ENCODE peak calls at places on chromosomes 3 and 15, in six cellular contexts. One of them, this sample, is unnamed.

GRCh38 chr15:45112592-45113379 is 1.2 kb downstream of the DUOX2 start:
- DNase-seq in ovary: no peak
- DNase-seq in transverse colon: no peak
- DNase-seq in IMR-90: no peak
- DNase-seq in esophagus squamous epithelium: no peak
- DNase-seq in heart left ventricle: no peak
- DNase-seq in this sample: no peak

GRCh38 chr3:55488398-55489055 is 1.4 kb upstream of the WNT5A start:
- DNase-seq in ovary: peak; percentile 82
- DNase-seq in esophagus squamous epithelium: no peak
- DNase-seq in heart left ventricle: peak; percentile 51
- DNase-seq in transverse colon: peak; percentile 68
- DNase-seq in IMR-90: peak; percentile 89
- DNase-seq in this sample: no peak

GRCh38 chr15:34721802-34722795 is 32.7 kb downstream of the GJD2 start:
- DNase-seq in heart left ventricle: peak; percentile 84
- DNase-seq in transverse colon: no peak
- DNase-seq in ovary: no peak
- DNase-seq in esophagus squamous epithelium: no peak
- DNase-seq in IMR-90: peak; percentile 40
- DNase-seq in this sample: no peak

GRCh38 chr3:124178531-124178930 is 186.6 kb upstream of the ROPN1 start:
- DNase-seq in ovary: no peak
- DNase-seq in transverse colon: no peak
- DNase-seq in heart left ventricle: no peak
- DNase-seq in esophagus squamous epithelium: no peak
- DNase-seq in IMR-90: peak; percentile 33
- DNase-seq in this sample: no peak

GRCh38 chr3:107429330-107430181 is 52.3 kb downstream of the CCDC54 start:
- DNase-seq in heart left ventricle: peak; percentile 81
- DNase-seq in IMR-90: peak; percentile 87
- DNase-seq in esophagus squamous epithelium: peak; percentile 10
- DNase-seq in transverse colon: peak; percentile 75
- DNase-seq in ovary: peak; percentile 84
- DNase-seq in this sample: peak; percentile 50

GRCh38 chr3:110457508-110457907 is 614.1 kb upstream of the NECTIN3 start:
- DNase-seq in ovary: no peak
- DNase-seq in esophagus squamous epithelium: no peak
- DNase-seq in IMR-90: no peak
- DNase-seq in transverse colon: no peak
- DNase-seq in heart left ventricle: no peak
- DNase-seq in this sample: no peak

GRCh38 chr15:98667521-98668179 is 19.3 kb downstream of the IGF1R start:
- DNase-seq in IMR-90: no peak
- DNase-seq in heart left ventricle: no peak
- DNase-seq in esophagus squamous epithelium: no peak
- DNase-seq in transverse colon: no peak
- DNase-seq in ovary: no peak
- DNase-seq in this sample: no peak

GRCh38 chr3:196694202-196694638 is 17.8 kb downstream of the CEP19 start:
- DNase-seq in ovary: no peak
- DNase-seq in esophagus squamous epithelium: no peak
- DNase-seq in IMR-90: peak; percentile 13
- DNase-seq in heart left ventricle: no peak
- DNase-seq in transverse colon: no peak
- DNase-seq in this sample: no peak

GRCh38 chr3:64730651-64731050 is 42.9 kb upstream of the ADAMTS9 start:
- DNase-seq in ovary: peak; percentile 58
- DNase-seq in esophagus squamous epithelium: no peak
- DNase-seq in IMR-90: no peak
- DNase-seq in transverse colon: no peak
- DNase-seq in heart left ventricle: no peak
- DNase-seq in this sample: no peak

GRCh38 chr15:51830279-51830806 is 890 bp downstream of the TMOD3 start:
- DNase-seq in IMR-90: peak; percentile 51
- DNase-seq in ovary: no peak
- DNase-seq in heart left ventricle: peak; percentile 69
- DNase-seq in esophagus squamous epithelium: no peak
- DNase-seq in transverse colon: no peak
- DNase-seq in this sample: no peak

GRCh38 chr3:138256022-138256421 is 68.9 kb downstream of the ARMC8 start:
- DNase-seq in transverse colon: no peak
- DNase-seq in heart left ventricle: no peak
- DNase-seq in ovary: no peak
- DNase-seq in esophagus squamous epithelium: no peak
- DNase-seq in IMR-90: no peak
- DNase-seq in this sample: no peak

GRCh38 chr3:100047455-100048141 is 66.7 kb downstream of the FILIP1L start:
- DNase-seq in esophagus squamous epithelium: no peak
- DNase-seq in ovary: no peak
- DNase-seq in IMR-90: peak; percentile 97
- DNase-seq in heart left ventricle: no peak
- DNase-seq in transverse colon: peak; percentile 41
- DNase-seq in this sample: no peak

GRCh38 chr3:72659609-72660008 is 188.6 kb downstream of the SHQ1 start:
- DNase-seq in heart left ventricle: no peak
- DNase-seq in transverse colon: no peak
- DNase-seq in ovary: no peak
- DNase-seq in esophagus squamous epithelium: no peak
- DNase-seq in IMR-90: no peak
- DNase-seq in this sample: no peak

GRCh38 chr3:144470646-144471045 is 499.0 kb downstream of the DIPK2A start:
- DNase-seq in ovary: no peak
- DNase-seq in transverse colon: no peak
- DNase-seq in esophagus squamous epithelium: no peak
- DNase-seq in IMR-90: no peak
- DNase-seq in heart left ventricle: no peak
- DNase-seq in this sample: no peak

GRCh38 chr15:68515371-68516095 is 63.3 kb upstream of the CORO2B start:
- DNase-seq in esophagus squamous epithelium: no peak
- DNase-seq in transverse colon: no peak
- DNase-seq in IMR-90: no peak
- DNase-seq in heart left ventricle: no peak
- DNase-seq in ovary: no peak
- DNase-seq in this sample: no peak

GRCh38 chr3:186417791-186418190 is 55.8 kb upstream of the DGKG start:
- DNase-seq in IMR-90: peak; percentile 83
- DNase-seq in esophagus squamous epithelium: no peak
- DNase-seq in ovary: no peak
- DNase-seq in heart left ventricle: no peak
- DNase-seq in transverse colon: no peak
- DNase-seq in this sample: no peak

GRCh38 chr3:186413615-186414415 is 51.8 kb upstream of the DGKG start:
- DNase-seq in heart left ventricle: peak; percentile 64
- DNase-seq in transverse colon: peak; percentile 38
- DNase-seq in esophagus squamous epithelium: no peak
- DNase-seq in ovary: peak; percentile 70
- DNase-seq in IMR-90: no peak
- DNase-seq in this sample: peak; percentile 79

GRCh38 chr3:186411089-186411488 is 49.1 kb upstream of the DGKG start:
- DNase-seq in heart left ventricle: no peak
- DNase-seq in ovary: no peak
- DNase-seq in transverse colon: no peak
- DNase-seq in IMR-90: no peak
- DNase-seq in esophagus squamous epithelium: no peak
- DNase-seq in this sample: no peak

GRCh38 chr3:186411994-186412393 is 50.0 kb upstream of the DGKG start:
- DNase-seq in IMR-90: no peak
- DNase-seq in ovary: no peak
- DNase-seq in transverse colon: no peak
- DNase-seq in esophagus squamous epithelium: no peak
- DNase-seq in heart left ventricle: no peak
- DNase-seq in this sample: no peak

GRCh38 chr3:186414735-186415419 is 52.8 kb upstream of the DGKG start:
- DNase-seq in transverse colon: peak; percentile 30
- DNase-seq in heart left ventricle: no peak
- DNase-seq in esophagus squamous epithelium: no peak
- DNase-seq in ovary: no peak
- DNase-seq in IMR-90: peak; percentile 77
- DNase-seq in this sample: no peak
- H3K27ac ChIP-seq in transverse colon: peak overlapping the region; percentile 76
- H3K27ac ChIP-seq in heart left ventricle: no peak overlapping the region
- H3K27ac ChIP-seq in esophagus squamous epithelium: peak overlapping the region; percentile 78
- H3K27ac ChIP-seq in ovary: no peak overlapping the region
- H3K27ac ChIP-seq in IMR-90: no peak overlapping the region
- H3K27ac ChIP-seq in this sample: peak overlapping the region; percentile 70

DNA sequence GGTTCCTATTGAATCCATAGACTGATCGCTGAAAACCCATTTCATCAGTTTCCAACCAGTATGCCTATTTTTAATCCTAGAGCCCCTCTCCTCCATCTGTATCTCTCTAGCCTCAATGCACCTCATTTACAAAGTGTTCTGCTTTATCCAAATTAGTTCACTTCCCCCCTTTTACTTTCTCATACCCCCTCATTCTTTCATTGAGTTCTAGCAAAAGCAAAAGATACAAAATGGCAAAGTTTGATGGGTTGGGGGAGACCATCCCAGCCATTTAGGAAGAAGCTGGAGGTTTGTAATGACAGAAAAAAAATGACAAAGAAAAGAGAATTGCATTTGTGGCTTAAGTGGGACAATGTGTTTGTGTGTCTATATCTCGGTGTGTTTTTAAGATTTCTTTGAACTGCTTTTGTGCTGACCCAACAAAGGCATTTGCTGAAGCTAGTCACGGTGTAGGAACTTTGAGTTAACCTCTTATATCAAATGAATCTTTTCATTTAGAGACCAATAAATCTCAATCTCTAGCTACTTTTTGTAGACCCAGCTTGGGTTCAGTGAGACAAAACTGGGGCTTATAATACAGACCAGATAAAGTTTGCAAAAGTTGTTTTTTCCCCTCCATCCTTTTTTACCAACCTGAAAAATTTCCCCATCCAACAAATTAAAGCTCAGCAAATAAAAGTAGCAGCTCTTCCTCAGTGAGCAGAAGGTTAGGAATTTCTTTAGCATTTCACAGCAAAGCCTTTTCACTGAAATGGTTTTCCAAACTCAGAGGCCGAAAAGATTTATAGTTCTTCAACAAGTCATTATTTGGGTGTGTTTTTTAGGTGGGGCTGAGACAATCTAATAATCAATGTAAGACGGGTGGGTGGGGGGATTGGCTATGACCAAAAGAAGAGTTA is 18.8 kb downstream of the NR2F2 start:
- DNase-seq in IMR-90: no peak
- DNase-seq in esophagus squamous epithelium: no peak
- DNase-seq in ovary: no peak
- DNase-seq in transverse colon: no peak
- DNase-seq in heart left ventricle: no peak
- DNase-seq in this sample: no peak
- H3K27me3 ChIP-seq in IMR-90: no peaks in the 10 kb centered on the region
- H3K27me3 ChIP-seq in esophagus squamous epithelium: no peaks in the 10 kb centered on the region
- H3K27me3 ChIP-seq in ovary: no peaks in the 10 kb centered on the region
- H3K27me3 ChIP-seq in transverse colon: peaks cover 35% of the 10 kb centered on the region
- H3K27me3 ChIP-seq in heart left ventricle: peaks cover 23% of the 10 kb centered on the region
- H3K27me3 ChIP-seq in this sample: peaks cover 4% of the 10 kb centered on the region

DNA sequence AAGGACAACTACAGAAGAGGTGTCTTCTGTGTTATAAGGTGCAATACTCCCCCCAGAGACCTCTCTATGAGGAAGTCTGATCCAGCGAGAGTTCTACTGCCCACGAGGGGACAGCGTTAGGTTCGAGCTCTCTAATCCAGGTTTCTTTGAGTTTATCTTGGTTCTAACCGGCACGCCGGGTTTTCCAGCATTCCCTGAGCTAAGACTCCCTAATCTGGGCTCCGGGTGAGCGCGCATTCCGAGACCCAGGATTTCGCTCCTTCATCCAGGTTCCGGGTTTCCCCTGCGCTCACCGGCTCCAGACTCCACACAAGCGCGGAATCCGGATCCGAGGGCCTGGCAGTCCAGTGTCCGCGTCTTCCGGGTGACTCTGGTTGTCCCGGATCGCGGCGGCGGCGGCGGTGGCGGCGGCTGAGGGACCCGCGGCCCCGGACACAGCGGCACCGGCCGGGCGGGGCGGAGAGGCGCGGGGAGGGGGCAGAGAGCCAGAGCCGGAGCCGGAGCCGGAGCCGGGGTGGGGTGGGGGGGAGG is at the start of gene ZNF609:
- DNase-seq in esophagus squamous epithelium: peak; percentile 54
- DNase-seq in IMR-90: peak; percentile 94
- DNase-seq in heart left ventricle: peak; percentile 93
- DNase-seq in transverse colon: peak; percentile 97
- DNase-seq in ovary: peak; percentile 97
- DNase-seq in this sample: peak; percentile 90
- TF ChIP-seq POLR2A in esophagus squamous epithelium: no peak
- TF ChIP-seq POLR2A in IMR-90: peak; percentile 34
- TF ChIP-seq POLR2A in heart left ventricle: peak; percentile 57
- TF ChIP-seq POLR2A in transverse colon: no peak
- TF ChIP-seq POLR2A in ovary: peak; percentile 88
- TF ChIP-seq POLR2A in this sample: peak; percentile 46

GRCh38 chr3:39209329-39209970 is 17.1 kb upstream of the XIRP1 start:
- DNase-seq in ovary: no peak
- DNase-seq in transverse colon: no peak
- DNase-seq in IMR-90: no peak
- DNase-seq in heart left ventricle: no peak
- DNase-seq in esophagus squamous epithelium: no peak
- DNase-seq in this sample: no peak

GRCh38 chr3:39205131-39205530 is 12.7 kb upstream of the XIRP1 start:
- DNase-seq in heart left ventricle: no peak
- DNase-seq in IMR-90: no peak
- DNase-seq in ovary: no peak
- DNase-seq in esophagus squamous epithelium: no peak
- DNase-seq in transverse colon: no peak
- DNase-seq in this sample: no peak

GRCh38 chr3:39205919-39206516 is 13.6 kb upstream of the XIRP1 start:
- DNase-seq in heart left ventricle: no peak
- DNase-seq in transverse colon: no peak
- DNase-seq in ovary: no peak
- DNase-seq in IMR-90: no peak
- DNase-seq in esophagus squamous epithelium: no peak
- DNase-seq in this sample: no peak

GRCh38 chr3:39208463-39209055 is 16.2 kb upstream of the XIRP1 start:
- DNase-seq in IMR-90: peak; percentile 56
- DNase-seq in esophagus squamous epithelium: no peak
- DNase-seq in transverse colon: peak; percentile 64
- DNase-seq in ovary: no peak
- DNase-seq in heart left ventricle: peak; percentile 65
- DNase-seq in this sample: no peak

DNA sequence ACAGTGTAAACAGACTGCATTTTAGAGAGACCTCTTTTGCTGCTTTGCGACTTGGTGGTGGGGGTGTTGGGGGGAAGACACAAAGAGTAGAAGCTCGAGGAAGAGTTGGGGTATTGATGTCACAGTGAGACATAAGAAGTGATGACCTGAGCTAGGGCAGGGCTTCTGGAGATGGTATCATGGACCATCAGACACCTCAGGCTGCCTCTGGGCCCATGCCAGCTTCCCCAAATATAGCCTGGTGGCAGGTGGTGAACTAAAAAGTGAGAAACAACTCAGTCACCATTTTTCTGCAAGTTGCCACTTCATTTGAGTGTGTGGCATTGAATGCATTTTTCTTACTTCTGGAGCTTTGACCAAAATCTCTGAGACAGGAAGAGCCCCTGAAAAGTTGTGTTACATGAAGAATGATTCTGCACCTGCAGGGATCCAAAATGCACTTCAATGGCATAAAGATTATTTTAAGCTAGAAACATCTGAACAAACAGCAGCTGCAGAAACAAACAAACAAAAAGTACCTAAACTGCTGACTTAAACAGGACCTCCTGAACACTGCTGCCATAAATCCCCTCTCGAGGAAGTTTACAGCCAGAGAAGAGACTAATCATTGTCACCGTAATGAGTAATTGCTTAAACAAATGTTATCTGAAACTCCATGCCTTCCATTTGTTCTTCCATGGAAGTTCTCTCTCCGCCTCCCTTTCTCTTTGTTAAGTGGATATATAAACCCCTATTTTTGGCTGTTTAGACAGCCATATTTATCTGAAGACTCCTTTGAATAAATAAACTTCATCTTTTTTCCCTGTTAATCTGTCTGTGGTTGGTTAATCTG is 15.2 kb upstream of the XIRP1 start:
- DNase-seq in ovary: no peak
- DNase-seq in IMR-90: no peak
- DNase-seq in esophagus squamous epithelium: no peak
- DNase-seq in transverse colon: no peak
- DNase-seq in heart left ventricle: no peak
- DNase-seq in this sample: no peak
- H3K27ac ChIP-seq in ovary: no peak overlapping the region
- H3K27ac ChIP-seq in IMR-90: no peak overlapping the region
- H3K27ac ChIP-seq in esophagus squamous epithelium: no peak overlapping the region
- H3K27ac ChIP-seq in transverse colon: no peak overlapping the region
- H3K27ac ChIP-seq in heart left ventricle: no peak overlapping the region
- H3K27ac ChIP-seq in this sample: no peak overlapping the region